ENCODE peak calls at places on chromosome 5, in eight cellular contexts. One of them, this sample, is unnamed.
A peak's percentile ranks its signal among the peaks of the same experiment; 100 is the strongest.

GRCh38 chr5:74256947-74257573 is 383.5 kb downstream of the ENC1 start:
- DNase-seq in fibroblast of lung: no peak
- DNase-seq in lower lobe of right lung: no peak
- DNase-seq in MV-4-11: no peak
- DNase-seq in ascending aorta: no peak
- DNase-seq in heart left ventricle: no peak
- DNase-seq in AG04450: no peak
- DNase-seq in EL: no peak
- DNase-seq in this sample: no peak

GRCh38 chr5:163473613-163474243 is 13.3 kb downstream of the HMMR start:
- DNase-seq in MV-4-11: no peak
- DNase-seq in ascending aorta: no peak
- DNase-seq in heart left ventricle: no peak
- DNase-seq in lower lobe of right lung: no peak
- DNase-seq in EL: peak; percentile 9
- DNase-seq in fibroblast of lung: peak; percentile 60
- DNase-seq in AG04450: no peak
- DNase-seq in this sample: no peak

GRCh38 chr5:15968994-15969393 is 210.6 kb downstream of the MARCHF11 start:
- DNase-seq in lower lobe of right lung: no peak
- DNase-seq in EL: peak; percentile 12
- DNase-seq in fibroblast of lung: no peak
- DNase-seq in heart left ventricle: no peak
- DNase-seq in MV-4-11: no peak
- DNase-seq in AG04450: no peak
- DNase-seq in ascending aorta: no peak
- DNase-seq in this sample: no peak

GRCh38 chr5:154117930-154118329 is 72.6 kb upstream of the GALNT10 start:
- DNase-seq in EL: no peak
- DNase-seq in heart left ventricle: no peak
- DNase-seq in AG04450: no peak
- DNase-seq in ascending aorta: no peak
- DNase-seq in MV-4-11: no peak
- DNase-seq in fibroblast of lung: no peak
- DNase-seq in lower lobe of right lung: no peak
- DNase-seq in this sample: no peak

GRCh38 chr5:27911216-27911615 is 872.8 kb upstream of the CDH9 start:
- DNase-seq in AG04450: no peak
- DNase-seq in MV-4-11: no peak
- DNase-seq in ascending aorta: no peak
- DNase-seq in EL: no peak
- DNase-seq in fibroblast of lung: no peak
- DNase-seq in heart left ventricle: no peak
- DNase-seq in lower lobe of right lung: no peak
- DNase-seq in this sample: no peak

GRCh38 chr5:43300112-43300511 is 13.1 kb downstream of the HMGCS1 start:
- DNase-seq in MV-4-11: no peak
- DNase-seq in EL: no peak
- DNase-seq in fibroblast of lung: no peak
- DNase-seq in AG04450: no peak
- DNase-seq in lower lobe of right lung: no peak
- DNase-seq in ascending aorta: no peak
- DNase-seq in heart left ventricle: no peak
- DNase-seq in this sample: no peak

GRCh38 chr5:141849371-141850182 is 28.6 kb downstream of the PCDH1 start:
- DNase-seq in AG04450: no peak
- DNase-seq in ascending aorta: peak; percentile 88
- DNase-seq in MV-4-11: peak; percentile 42
- DNase-seq in heart left ventricle: peak; percentile 93
- DNase-seq in fibroblast of lung: peak; percentile 67
- DNase-seq in lower lobe of right lung: peak; percentile 93
- DNase-seq in EL: peak; percentile 78
- DNase-seq in this sample: peak; percentile 19

GRCh38 chr5:71482132-71482531 is 26.7 kb downstream of the BDP1 start:
- DNase-seq in heart left ventricle: no peak
- DNase-seq in MV-4-11: no peak
- DNase-seq in fibroblast of lung: peak; percentile 52
- DNase-seq in EL: peak; percentile 70
- DNase-seq in ascending aorta: no peak
- DNase-seq in AG04450: no peak
- DNase-seq in lower lobe of right lung: no peak
- DNase-seq in this sample: no peak

GRCh38 chr5:135829681-135830383 is 4.6 kb upstream of the SLC25A48 start:
- DNase-seq in ascending aorta: peak; percentile 62
- DNase-seq in heart left ventricle: peak; percentile 57
- DNase-seq in lower lobe of right lung: peak; percentile 71
- DNase-seq in AG04450: no peak
- DNase-seq in fibroblast of lung: peak; percentile 49
- DNase-seq in EL: peak; percentile 56
- DNase-seq in MV-4-11: peak; percentile 47
- DNase-seq in this sample: no peak

GRCh38 chr5:173925449-173926071 is 37.4 kb downstream of the CPEB4 start:
- DNase-seq in EL: peak; percentile 42
- DNase-seq in ascending aorta: no peak
- DNase-seq in fibroblast of lung: peak; percentile 72
- DNase-seq in MV-4-11: peak; percentile 44
- DNase-seq in lower lobe of right lung: peak; percentile 51
- DNase-seq in AG04450: no peak
- DNase-seq in heart left ventricle: peak; percentile 42
- DNase-seq in this sample: no peak

GRCh38 chr5:129204525-129204924 is 110.0 kb downstream of the ISOC1 start:
- DNase-seq in lower lobe of right lung: no peak
- DNase-seq in EL: no peak
- DNase-seq in heart left ventricle: no peak
- DNase-seq in fibroblast of lung: no peak
- DNase-seq in ascending aorta: no peak
- DNase-seq in MV-4-11: no peak
- DNase-seq in AG04450: no peak
- DNase-seq in this sample: no peak

GRCh38 chr5:64814073-64814472 is 45.3 kb downstream of the CWC27 start:
- DNase-seq in fibroblast of lung: no peak
- DNase-seq in MV-4-11: no peak
- DNase-seq in heart left ventricle: no peak
- DNase-seq in ascending aorta: no peak
- DNase-seq in EL: no peak
- DNase-seq in lower lobe of right lung: no peak
- DNase-seq in AG04450: no peak
- DNase-seq in this sample: no peak

GRCh38 chr5:87069974-87070608 is 197.6 kb upstream of the RASA1 start:
- DNase-seq in ascending aorta: peak; percentile 68
- DNase-seq in heart left ventricle: no peak
- DNase-seq in lower lobe of right lung: no peak
- DNase-seq in MV-4-11: peak; percentile 17
- DNase-seq in fibroblast of lung: peak; percentile 77
- DNase-seq in EL: peak; percentile 63
- DNase-seq in AG04450: peak; percentile 36
- DNase-seq in this sample: no peak

GRCh38 chr5:35671516-35671915 is 53.9 kb downstream of the SPEF2 start:
- DNase-seq in MV-4-11: no peak
- DNase-seq in heart left ventricle: no peak
- DNase-seq in ascending aorta: no peak
- DNase-seq in lower lobe of right lung: no peak
- DNase-seq in fibroblast of lung: no peak
- DNase-seq in AG04450: no peak
- DNase-seq in EL: no peak
- DNase-seq in this sample: no peak

GRCh38 chr5:111998871-111999270 is 241.9 kb upstream of the NREP start:
- DNase-seq in ascending aorta: no peak
- DNase-seq in heart left ventricle: no peak
- DNase-seq in AG04450: no peak
- DNase-seq in lower lobe of right lung: no peak
- DNase-seq in EL: peak; percentile 47
- DNase-seq in fibroblast of lung: no peak
- DNase-seq in MV-4-11: no peak
- DNase-seq in this sample: no peak

GRCh38 chr5:132289097-132289496 is 5.1 kb upstream of the SLC22A4 start:
- DNase-seq in EL: no peak
- DNase-seq in MV-4-11: no peak
- DNase-seq in lower lobe of right lung: no peak
- DNase-seq in fibroblast of lung: no peak
- DNase-seq in AG04450: no peak
- DNase-seq in ascending aorta: no peak
- DNase-seq in heart left ventricle: no peak
- DNase-seq in this sample: no peak

GRCh38 chr5:24591426-24591825 is 53.4 kb downstream of the CDH10 start:
- DNase-seq in ascending aorta: no peak
- DNase-seq in EL: no peak
- DNase-seq in MV-4-11: no peak
- DNase-seq in AG04450: no peak
- DNase-seq in fibroblast of lung: no peak
- DNase-seq in heart left ventricle: no peak
- DNase-seq in lower lobe of right lung: no peak
- DNase-seq in this sample: no peak

GRCh38 chr5:147072591-147072990 is 162.2 kb upstream of the STK32A start:
- DNase-seq in EL: no peak
- DNase-seq in fibroblast of lung: no peak
- DNase-seq in MV-4-11: no peak
- DNase-seq in lower lobe of right lung: no peak
- DNase-seq in AG04450: no peak
- DNase-seq in heart left ventricle: no peak
- DNase-seq in ascending aorta: no peak
- DNase-seq in this sample: no peak

GRCh38 chr5:98458726-98459125 is 314.7 kb upstream of the RGMB start:
- DNase-seq in heart left ventricle: no peak
- DNase-seq in ascending aorta: no peak
- DNase-seq in AG04450: no peak
- DNase-seq in EL: no peak
- DNase-seq in lower lobe of right lung: no peak
- DNase-seq in MV-4-11: no peak
- DNase-seq in fibroblast of lung: no peak
- DNase-seq in this sample: no peak

GRCh38 chr5:100904259-100904822 is 1.3 kb upstream of the ST8SIA4 start:
- DNase-seq in ascending aorta: peak; percentile 62
- DNase-seq in fibroblast of lung: no peak
- DNase-seq in EL: no peak
- DNase-seq in AG04450: no peak
- DNase-seq in heart left ventricle: no peak
- DNase-seq in MV-4-11: peak; percentile 64
- DNase-seq in lower lobe of right lung: peak; percentile 44
- DNase-seq in this sample: no peak

This sample was measured in thoracic aorta.